ENCODE peak calls at places on chromosomes 3 and 15, in eight cellular contexts. H is HAP-1, Y is IMR-90, O is heart left ventricle, D is ACHN, X is GM04503, N is prostate gland, L is T-helper 1 cell. B is an unnamed sample.
A peak's percentile ranks its signal among the peaks of the same experiment; 100 is the strongest.

GRCh38 chr3:152302521-152303021 is 33.8 kb downstream of the MBNL1 start:
- DNase-seq in D (no peak), X (peak; percentile 93), O (peak; percentile 67), N (no peak), L (peak; percentile 66), Y (peak; percentile 90), H (no peak), B (no peak)

GRCh38 chr15:77060560-77060959 is 10.3 kb downstream of the TSPAN3 start:
- DNase-seq in X (no peak), L (no peak), Y (peak; percentile 64), O (no peak), D (no peak), N (no peak), H (no peak), B (no peak)

GRCh38 chr3:129888739-129889138 is 4.8 kb downstream of the TMCC1 start:
- DNase-seq in N (no peak), D (peak; percentile 88), X (peak; percentile 96), O (no peak), Y (peak; percentile 98), L (no peak), H (no peak), B (no peak)

GRCh38 chr3:63967675-63968611 is 55.4 kb downstream of the PSMD6 start:
- DNase-seq in Y (peak; percentile 70), H (peak; percentile 40), X (no peak), O (peak; percentile 18), N (no peak), D (peak; percentile 65), L (peak; percentile 83), B (peak; percentile 25)

GRCh38 chr3:61570813-61571212 is 9.4 kb downstream of the PTPRG start:
- DNase-seq in D (no peak), O (no peak), Y (no peak), N (no peak), H (no peak), L (no peak), X (no peak), B (no peak)

GRCh38 chr3:187130346-187131066 is 8.8 kb downstream of the RPL39L start:
- DNase-seq in N (peak; percentile 62), O (no peak), Y (peak; percentile 62), D (peak; percentile 2), L (peak; percentile 91), X (no peak), H (no peak), B (no peak)

GRCh38 chr15:74529911-74530310 is 11.1 kb upstream of the ARID3B start:
- DNase-seq in X (no peak), L (no peak), N (no peak), H (no peak), D (no peak), O (no peak), Y (peak; percentile 97), B (no peak)

GRCh38 chr3:98994128-98994762 is 92.8 kb upstream of the DCBLD2 start:
- DNase-seq in Y (peak; percentile 81), L (no peak), X (no peak), O (no peak), H (no peak), N (no peak), D (peak; percentile 63), B (peak; percentile 24)

GRCh38 chr15:71313806-71314205 is 198.5 kb downstream of the THSD4 start:
- DNase-seq in L (no peak), Y (peak; percentile 82), O (no peak), X (no peak), D (no peak), N (no peak), H (no peak), B (no peak)

GRCh38 chr15:48859426-48859825 is 18.5 kb upstream of the EID1 start:
- DNase-seq in L (no peak), D (no peak), H (no peak), N (no peak), Y (peak; percentile 32), O (no peak), X (no peak), B (no peak)

GRCh38 chr15:88141490-88141889 is 115.0 kb downstream of the NTRK3 start:
- DNase-seq in Y (no peak), N (no peak), L (no peak), O (no peak), H (no peak), X (no peak), D (no peak), B (no peak)

GRCh38 chr3:184336484-184337230 is 743 bp upstream of the FAM131A start:
- DNase-seq in H (no peak), L (no peak), N (peak; percentile 23), O (no peak), X (no peak), D (peak; percentile 49), Y (peak; percentile 65), B (no peak)

GRCh38 chr3:41148901-41149300 is 50.4 kb upstream of the CTNNB1 start:
- DNase-seq in X (no peak), O (no peak), N (no peak), Y (no peak), H (no peak), L (no peak), D (no peak), B (no peak)

GRCh38 chr15:31279221-31280036 is 47.2 kb upstream of the KLF13 start:
- DNase-seq in X (no peak), N (peak; percentile 36), H (no peak), L (no peak), D (no peak), O (peak; percentile 14), Y (no peak), B (peak; percentile 2)

GRCh38 chr3:40120816-40121215 is 188.7 kb upstream of the EIF1B start:
- DNase-seq in Y (no peak), X (no peak), L (no peak), D (peak; percentile 82), N (no peak), O (no peak), H (no peak), B (no peak)

GRCh38 chr3:50652709-50653108 is 22.0 kb upstream of the DOCK3 start:
- DNase-seq in H (peak; percentile 55), D (peak; percentile 35), L (peak; percentile 54), N (no peak), X (no peak), O (no peak), Y (peak; percentile 8), B (peak; percentile 62)

GRCh38 chr3:108485146-108485545 is 25.2 kb downstream of the MYH15 start:
- DNase-seq in O (no peak), H (no peak), D (no peak), N (no peak), Y (no peak), L (no peak), X (no peak), B (peak; percentile 49)

GRCh38 chr3:194104041-194104751 is 31.8 kb upstream of the HES1 start:
- DNase-seq in Y (no peak), H (no peak), N (no peak), O (no peak), D (no peak), X (no peak), L (no peak), B (no peak)

GRCh38 chr3:140219923-140220452 is 285.0 kb downstream of the CLSTN2 start:
- DNase-seq in D (peak; percentile 3), Y (no peak), O (no peak), X (no peak), N (no peak), H (no peak), L (no peak), B (peak; percentile 20)

GRCh38 chr15:27648359-27648758 is 450.8 kb downstream of the OCA2 start:
- DNase-seq in H (no peak), L (no peak), O (no peak), D (no peak), N (no peak), Y (no peak), X (no peak), B (no peak)

GRCh38 chr15:71581406-71581930 is 228.9 kb upstream of the NR2E3 start:
- DNase-seq in H (no peak), L (no peak), X (no peak), N (no peak), Y (no peak), D (no peak), O (no peak), B (no peak)